ENCODE peak calls at places on chromosomes 5 and 9, in ten cellular contexts. Q, F, E, V, B, C, U, T, J and D are unnamed samples.

GRCh38 chr5:139378101-139378825 is 4.8 kb downstream of the SLC23A1 start:
- DNase-seq in U (no peak), T (no peak), C (no peak), E (no peak), B (no peak), J (no peak), Q (no peak), V (no peak), F (no peak), D (no peak)

GRCh38 chr9:4741365-4742031 is 496 bp upstream of the AK3 start:
- DNase-seq in V (no peak), Q (peak), J (no peak), F (peak), U (no peak), T (peak), B (no peak), E (no peak), C (no peak), D (no peak)

GRCh38 chr5:158383485-158383884 is 524.5 kb upstream of the CLINT1 start:
- DNase-seq in E (no peak), T (no peak), B (no peak), C (no peak), F (no peak), U (no peak), Q (no peak), V (no peak), J (no peak), D (no peak)

GRCh38 chr5:159819671-159820411 is 96.4 kb upstream of the ADRA1B start:
- DNase-seq in B (no peak), U (no peak), F (no peak), C (no peak), E (no peak), Q (no peak), J (no peak), T (no peak), V (no peak), D (peak)

GRCh38 chr9:70954126-70954525 is 167.3 kb downstream of the TRPM3 start:
- DNase-seq in J (no peak), B (no peak), V (no peak), T (no peak), E (no peak), F (peak), C (no peak), Q (no peak), U (peak), D (peak)

GRCh38 chr5:115770466-115770865 is 46.0 kb downstream of the CDO1 start:
- DNase-seq in J (peak), F (no peak), T (peak), U (no peak), V (no peak), C (no peak), Q (no peak), B (no peak), E (no peak), D (no peak)

GRCh38 chr5:108143581-108143980 is 238.3 kb downstream of the FBXL17 start:
- DNase-seq in F (peak), V (no peak), B (no peak), C (no peak), U (no peak), J (no peak), Q (no peak), T (no peak), E (no peak), D (peak)

GRCh38 chr9:75111019-75111622 is 22.8 kb downstream of the OSTF1 start:
- DNase-seq in E (no peak), T (no peak), J (no peak), C (no peak), V (no peak), U (no peak), F (no peak), B (no peak), Q (no peak), D (no peak)

GRCh38 chr5:68319316-68320093 is 103.9 kb downstream of the PIK3R1 start:
- DNase-seq in T (no peak), B (no peak), J (no peak), V (no peak), C (no peak), Q (no peak), E (no peak), F (peak), U (no peak), D (no peak)

GRCh38 chr9:116147821-116148220 is 5.8 kb upstream of the PAPPA start:
- DNase-seq in U (no peak), E (no peak), C (no peak), T (no peak), F (no peak), B (no peak), Q (no peak), J (no peak), V (no peak), D (no peak)

GRCh38 chr5:35136386-35136785 is 88.6 kb upstream of the AGXT2 start:
- DNase-seq in V (no peak), T (no peak), U (peak), J (no peak), B (no peak), Q (no peak), C (no peak), E (no peak), F (peak), D (peak)

GRCh38 chr5:148998174-148998797 is 64.6 kb downstream of the SH3TC2 start:
- DNase-seq in F (peak), J (peak), U (no peak), Q (no peak), V (no peak), E (peak), C (peak), T (peak), B (no peak), D (no peak)

GRCh38 chr5:82806513-82806912 is 270.7 kb downstream of the TMEM167A start:
- DNase-seq in E (no peak), B (no peak), C (no peak), J (no peak), U (no peak), F (peak), V (no peak), Q (no peak), T (no peak), D (no peak)

GRCh38 chr9:86765736-86766410 is 181.4 kb downstream of the GAS1 start:
- DNase-seq in V (no peak), Q (no peak), J (no peak), E (no peak), F (no peak), C (no peak), U (no peak), T (no peak), B (no peak), D (no peak)

GRCh38 chr5:9192286-9192685 is 353.6 kb downstream of the SEMA5A start:
- DNase-seq in Q (no peak), J (no peak), T (no peak), V (no peak), C (no peak), B (no peak), U (no peak), E (no peak), F (no peak), D (no peak)

GRCh38 chr9:72983512-72984021 is 30.7 kb upstream of the ALDH1A1 start:
- DNase-seq in J (no peak), U (no peak), V (no peak), T (no peak), F (peak), C (no peak), Q (no peak), B (no peak), E (no peak), D (no peak)